ENCODE peak calls at places on chromosomes 1 and 21, in nine cellular contexts. H is tibial artery; Y is fibroblast of pulmonary artery; V is lower leg skin; R is AG09319; L is Panc1; C is lung; K is CD4-positive, alpha-beta T cell; A is A549. X is an unnamed sample.

GRCh38 chr1:97797403-97798183 is 123.2 kb downstream of the DPYD start:
- DNase-seq in H (no peak), Y (peak; percentile 57), V (no peak), R (no peak), L (no peak), C (no peak), K (no peak), A (no peak), X (no peak)

GRCh38 chr1:205536759-205537361 is 32.4 kb downstream of the CDK18 start:
- DNase-seq in H (no peak), Y (no peak), V (no peak), R (no peak), L (no peak), C (no peak), K (no peak), A (no peak), X (peak; percentile 0)

GRCh38 chr21:15841856-15842564 is 112.2 kb downstream of the USP25 start:
- DNase-seq in H (no peak), Y (peak; percentile 80), V (no peak), R (peak; percentile 37), L (no peak), C (no peak), K (no peak), A (no peak), X (no peak)

GRCh38 chr1:32263744-32264143 is 12.7 kb downstream of the LCK start:
- DNase-seq in H (no peak), Y (no peak), V (no peak), R (no peak), L (no peak), C (no peak), K (no peak), A (no peak), X (no peak)

GRCh38 chr1:222225171-222225570 is 322.7 kb downstream of the HHIPL2 start:
- DNase-seq in H (no peak), Y (no peak), V (no peak), R (no peak), L (no peak), C (no peak), K (no peak), A (no peak), X (no peak)

GRCh38 chr1:6359568-6360496 is 33.7 kb downstream of the ACOT7 start:
- DNase-seq in H (peak; percentile 67), Y (peak; percentile 84), V (no peak), R (peak; percentile 50), L (no peak), C (peak; percentile 77), K (peak; percentile 28), A (peak; percentile 48), X (peak; percentile 31)

GRCh38 chr1:74468982-74469603 is 43.3 kb downstream of the LRRC53 start:
- DNase-seq in H (no peak), Y (peak; percentile 55), V (no peak), R (peak; percentile 7), L (peak; percentile 18), C (no peak), K (no peak), A (peak; percentile 35), X (no peak)

GRCh38 chr1:17887646-17888395 is 132.7 kb downstream of the ACTL8 start:
- DNase-seq in H (no peak), Y (no peak), V (no peak), R (no peak), L (no peak), C (no peak), K (no peak), A (no peak), X (no peak)

GRCh38 chr1:108816049-108816882 is 40.6 kb downstream of the AKNAD1 start:
- DNase-seq in H (peak; percentile 77), Y (peak; percentile 96), V (peak; percentile 79), R (peak; percentile 81), L (peak; percentile 48), C (peak; percentile 63), K (no peak), A (peak; percentile 44), X (peak; percentile 47)

GRCh38 chr1:111647738-111648137 is 28.1 kb downstream of the RAP1A start:
- DNase-seq in H (no peak), Y (no peak), V (no peak), R (no peak), L (no peak), C (no peak), K (no peak), A (no peak), X (no peak)

GRCh38 chr1:114551400-114551799 is 30.0 kb downstream of the BCAS2 start:
- DNase-seq in H (no peak), Y (no peak), V (no peak), R (no peak), L (no peak), C (no peak), K (no peak), A (no peak), X (no peak)

GRCh38 chr1:91684599-91685196 is 184.0 kb downstream of the CDC7 start:
- DNase-seq in H (no peak), Y (peak; percentile 48), V (no peak), R (no peak), L (no peak), C (no peak), K (no peak), A (no peak), X (no peak)

GRCh38 chr1:163361123-163361934 is 39.6 kb downstream of the NUF2 start:
- DNase-seq in H (no peak), Y (peak; percentile 22), V (no peak), R (no peak), L (no peak), C (no peak), K (no peak), A (peak; percentile 29), X (peak; percentile 8)

GRCh38 chr1:42266253-42267135 is 68.5 kb downstream of the FOXJ3 start:
- DNase-seq in H (no peak), Y (no peak), V (no peak), R (no peak), L (no peak), C (no peak), K (no peak), A (no peak), X (no peak)
- TF ChIP-seq CTCF in H (no peak), Y (no peak), V (no peak), R (no peak), L (peak; percentile 21), C (no peak), K (no peak), A (no peak), X (no peak)

DNA sequence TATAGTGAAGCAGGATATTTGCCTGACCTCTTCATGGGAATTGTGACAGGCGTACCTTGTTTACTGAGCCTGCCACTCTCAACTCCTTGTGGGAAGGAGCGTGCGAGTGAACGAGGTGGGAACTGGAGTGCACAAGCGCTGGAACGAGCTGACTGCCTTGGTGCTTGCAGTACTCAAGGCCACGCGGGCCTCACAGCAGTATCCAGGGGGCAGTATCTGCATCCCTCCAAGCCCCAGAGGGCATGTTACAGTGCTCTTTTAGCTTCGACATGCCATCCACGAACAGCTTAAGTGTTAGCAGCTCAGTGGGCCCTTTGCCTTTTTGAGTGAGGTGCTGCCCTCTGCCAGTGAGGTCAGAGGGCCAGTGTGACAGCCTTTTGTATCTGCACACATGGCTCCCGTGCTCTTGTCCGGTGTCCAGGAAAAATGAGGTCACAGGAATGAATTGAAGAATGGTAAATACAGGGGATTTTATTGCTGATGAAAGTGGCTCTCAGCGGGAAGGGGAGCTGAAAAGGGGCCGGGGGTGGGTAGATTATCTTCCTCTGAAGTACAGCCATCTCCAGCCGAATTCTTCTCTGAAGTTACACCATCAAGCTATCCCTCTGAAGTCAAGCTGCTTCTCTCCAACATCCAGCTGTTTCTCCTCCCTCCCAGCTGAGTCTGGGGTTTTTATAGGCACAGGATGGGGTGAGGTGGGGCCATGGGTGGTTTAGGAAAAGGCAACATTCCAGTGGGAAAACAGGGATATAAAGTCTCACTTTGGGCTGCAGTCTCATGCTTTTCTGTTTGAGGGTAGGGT is 69.3 kb downstream of the EPB41 start:
- DNase-seq in H (no peak), Y (no peak), V (no peak), R (no peak), L (no peak), C (peak; percentile 63), K (no peak), A (peak; percentile 4), X (no peak)
- TF ChIP-seq CTCF in H (no peak), Y (no peak), V (no peak), R (no peak), L (no peak), C (no peak), K (peak; percentile 20), A (no peak), X (no peak)

GRCh38 chr1:2821970-2822620 is 20.6 kb upstream of the TTC34 start:
- DNase-seq in H (no peak), Y (no peak), V (no peak), R (no peak), L (no peak), C (no peak), K (peak; percentile 21), A (peak; percentile 17), X (peak; percentile 62)
- TF ChIP-seq CTCF in H (peak; percentile 61), Y (no peak), V (no peak), R (no peak), L (peak; percentile 92), C (no peak), K (peak; percentile 76), A (peak; percentile 46), X (peak; percentile 58)

DNA sequence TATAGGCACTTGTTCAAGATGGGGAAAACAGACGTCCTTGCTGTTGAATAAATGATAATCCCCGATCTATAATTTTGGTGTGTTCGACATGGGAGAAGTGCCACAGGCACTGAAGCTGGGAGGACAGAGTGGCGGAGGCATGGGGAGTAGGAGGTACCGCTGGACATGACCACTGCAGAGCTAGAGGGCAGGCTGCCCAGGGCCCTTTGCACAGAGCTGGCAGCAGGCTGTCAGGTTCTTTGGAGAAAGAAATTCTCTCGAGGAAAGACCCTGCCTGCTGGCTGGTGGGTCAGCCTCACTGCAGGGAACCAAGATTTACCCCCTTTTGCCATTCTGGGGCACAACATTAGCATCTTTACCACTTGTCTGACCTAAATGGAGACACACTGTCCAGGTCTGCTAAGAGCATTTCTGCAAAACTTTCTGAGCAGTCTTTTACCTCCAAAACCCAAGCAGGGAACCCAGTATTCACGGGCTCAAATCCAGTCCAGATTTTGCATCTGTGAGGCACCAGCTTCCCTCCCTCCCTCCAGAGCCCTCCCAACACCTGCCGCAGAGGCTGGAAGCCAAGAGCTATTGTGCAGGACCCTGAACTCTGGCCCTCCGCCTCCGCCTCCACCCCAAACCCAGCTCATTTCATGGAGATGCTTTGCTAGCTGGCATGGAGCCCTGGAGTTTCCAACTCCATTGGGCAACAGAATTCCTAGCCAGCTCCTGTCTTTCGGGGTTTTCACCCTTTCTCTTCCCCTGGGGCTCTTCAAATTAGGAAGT is 142.3 kb downstream of the PLXNA2 start:
- DNase-seq in H (no peak), Y (peak; percentile 90), V (no peak), R (no peak), L (no peak), C (peak; percentile 48), K (no peak), A (no peak), X (no peak)
- TF ChIP-seq CTCF in H (no peak), Y (no peak), V (no peak), R (no peak), L (no peak), C (no peak), K (no peak), A (no peak), X (no peak)

GRCh38 chr1:115793162-115793561 is 24.6 kb upstream of the CASQ2 start:
- DNase-seq in H (no peak), Y (no peak), V (no peak), R (no peak), L (no peak), C (no peak), K (no peak), A (no peak), X (no peak)
- TF ChIP-seq CTCF in H (no peak), Y (no peak), V (no peak), R (no peak), L (no peak), C (no peak), K (no peak), A (no peak), X (no peak)